ENCODE peak calls at places on chromosomes 2 and 18, in six cellular contexts. D, A, B, R, Y and Q are unnamed samples. For H3K4me1, the result is how much of the 10 kb centered on the place peaks cover.

GRCh38 chr18:25456284-25456683 is 104.3 kb upstream of the ZNF521 start:
- DNase-seq in D (no peak), A (no peak), B (no peak), R (no peak), Y (no peak), Q (no peak)

GRCh38 chr2:207530160-207531023 is 630 bp downstream of the CREB1 start:
- DNase-seq in D (peak), A (peak), B (no peak), R (peak), Y (peak), Q (peak)

GRCh38 chr18:56999823-57000222 is 147.1 kb upstream of the BOD1L2 start:
- DNase-seq in D (no peak), A (no peak), B (no peak), R (no peak), Y (no peak), Q (no peak)

GRCh38 chr2:8761529-8762164 is 75.8 kb downstream of the KIDINS220 start:
- DNase-seq in D (no peak), A (no peak), B (peak), R (peak), Y (no peak), Q (no peak)

GRCh38 chr2:205627085-205627484 is 55.2 kb upstream of the NRP2 start:
- DNase-seq in D (no peak), A (no peak), B (no peak), R (no peak), Y (no peak), Q (no peak)

GRCh38 chr2:240816584-240817495 is 3.2 kb downstream of the KIF1A start:
- DNase-seq in D (no peak), A (no peak), B (no peak), R (no peak), Y (no peak), Q (peak)

GRCh38 chr2:48248251-48248933 is 281.6 kb upstream of the STON1 start:
- DNase-seq in D (no peak), A (no peak), B (peak), R (peak), Y (no peak), Q (no peak)

GRCh38 chr2:237475704-237476107 is 11.3 kb upstream of the MLPH start:
- DNase-seq in D (peak), A (no peak), B (no peak), R (peak), Y (no peak), Q (no peak)

GRCh38 chr18:41378628-41379027 is 576.4 kb upstream of the PIK3C3 start:
- DNase-seq in D (no peak), A (no peak), B (no peak), R (peak), Y (no peak), Q (no peak)

GRCh38 chr2:188293601-188294482 is 2.2 kb downstream of the GULP1 start:
- DNase-seq in D (peak), A (peak), B (peak), R (peak), Y (peak), Q (peak)

GRCh38 chr18:35389095-35389618 is 12.0 kb upstream of the ZNF396 start:
- DNase-seq in D (no peak), A (no peak), B (no peak), R (no peak), Y (no peak), Q (no peak)

DNA sequence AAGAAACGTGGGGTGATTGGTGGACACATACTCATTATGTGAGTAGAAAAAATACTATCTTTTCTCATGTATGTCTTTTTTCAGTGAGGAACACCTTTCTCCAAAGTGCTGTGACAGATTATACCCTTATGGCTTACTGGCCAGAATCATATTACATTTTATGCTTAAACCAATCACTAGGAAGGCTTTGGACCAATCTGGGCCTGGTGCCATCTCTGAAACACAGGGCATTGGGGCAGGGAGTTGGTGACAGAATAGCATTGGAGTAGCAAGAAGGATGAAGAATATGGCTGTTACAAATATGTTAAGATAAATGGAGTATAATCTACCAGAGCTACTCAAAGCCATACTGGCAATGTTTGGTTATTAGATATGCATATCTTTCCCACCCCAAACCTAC is 10.2 kb downstream of the UGP2 start:
- DNase-seq in D (no peak), A (no peak), B (no peak), R (no peak), Y (no peak), Q (no peak)
- H3K4me3 ChIP-seq in D (no peak), A (no peak), B (no peak), R (no peak), Y (no peak), Q (no peak)

GRCh38 chr2:71936076-71937030 is 211.3 kb downstream of the CYP26B1 start:
- DNase-seq in D (no peak), A (no peak), B (no peak), R (no peak), Y (no peak), Q (no peak)

GRCh38 chr2:71934320-71934593 is 213.4 kb downstream of the CYP26B1 start:
- DNase-seq in D (no peak), A (no peak), B (no peak), R (no peak), Y (no peak), Q (no peak)

GRCh38 chr2:71933467-71934319 is 214.0 kb downstream of the CYP26B1 start:
- DNase-seq in D (no peak), A (no peak), B (peak), R (peak), Y (no peak), Q (no peak)

GRCh38 chr2:71935291-71935848 is 212.3 kb downstream of the CYP26B1 start:
- DNase-seq in D (peak), A (peak), B (no peak), R (no peak), Y (no peak), Q (peak)

GRCh38 chr2:71934595-71935263 is 212.9 kb downstream of the CYP26B1 start:
- DNase-seq in D (peak), A (peak), B (no peak), R (no peak), Y (no peak), Q (peak)
- H3K27ac ChIP-seq in D (no peak), A (peak), B (no peak), R (no peak), Y (no peak), Q (peak)

GRCh38 chr2:134225173-134225572 is 28.7 kb upstream of the MGAT5 start:
- DNase-seq in D (no peak), A (no peak), B (no peak), R (peak), Y (no peak), Q (no peak)

GRCh38 chr2:134220525-134220924 is 33.3 kb upstream of the MGAT5 start:
- DNase-seq in D (no peak), A (no peak), B (no peak), R (no peak), Y (no peak), Q (no peak)

GRCh38 chr2:134225841-134226240 is 28.0 kb upstream of the MGAT5 start:
- DNase-seq in D (no peak), A (no peak), B (no peak), R (no peak), Y (no peak), Q (no peak)

GRCh38 chr2:134226561-134226960 is 27.3 kb upstream of the MGAT5 start:
- DNase-seq in D (no peak), A (no peak), B (no peak), R (no peak), Y (no peak), Q (no peak)

DNA sequence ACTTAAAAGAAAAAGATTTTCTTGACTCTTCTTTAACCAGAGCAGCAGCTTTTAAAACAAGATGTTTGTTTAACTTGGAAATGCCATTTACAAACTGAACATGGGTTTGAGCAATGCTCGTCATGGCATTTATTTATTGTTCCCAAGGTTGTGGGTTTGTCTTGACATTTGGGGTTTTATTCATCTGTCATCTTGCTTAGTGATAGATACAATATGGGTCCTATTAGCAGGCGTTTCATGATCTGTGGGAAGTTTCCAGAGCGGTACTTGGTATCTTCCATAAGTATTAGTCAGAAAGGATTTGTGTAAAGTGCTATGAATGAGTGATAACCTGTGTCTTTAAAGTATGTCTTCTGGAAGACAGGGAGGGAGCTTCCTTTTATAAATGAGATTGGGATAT is 29.9 kb upstream of the MGAT5 start:
- DNase-seq in D (no peak), A (no peak), B (no peak), R (no peak), Y (no peak), Q (no peak)
- H3K4me1 ChIP-seq in D (under half), A (under half), B (under half), R (under half), Y (under half), Q (half or more)

GRCh38 chr18:36830141-36830495 is 1.2 kb downstream of the KIAA1328 start:
- DNase-seq in D (no peak), A (no peak), B (no peak), R (no peak), Y (no peak), Q (no peak)
- H3K4me3 ChIP-seq in D (no peak), A (peak), B (peak), R (peak), Y (peak), Q (peak)

DNA sequence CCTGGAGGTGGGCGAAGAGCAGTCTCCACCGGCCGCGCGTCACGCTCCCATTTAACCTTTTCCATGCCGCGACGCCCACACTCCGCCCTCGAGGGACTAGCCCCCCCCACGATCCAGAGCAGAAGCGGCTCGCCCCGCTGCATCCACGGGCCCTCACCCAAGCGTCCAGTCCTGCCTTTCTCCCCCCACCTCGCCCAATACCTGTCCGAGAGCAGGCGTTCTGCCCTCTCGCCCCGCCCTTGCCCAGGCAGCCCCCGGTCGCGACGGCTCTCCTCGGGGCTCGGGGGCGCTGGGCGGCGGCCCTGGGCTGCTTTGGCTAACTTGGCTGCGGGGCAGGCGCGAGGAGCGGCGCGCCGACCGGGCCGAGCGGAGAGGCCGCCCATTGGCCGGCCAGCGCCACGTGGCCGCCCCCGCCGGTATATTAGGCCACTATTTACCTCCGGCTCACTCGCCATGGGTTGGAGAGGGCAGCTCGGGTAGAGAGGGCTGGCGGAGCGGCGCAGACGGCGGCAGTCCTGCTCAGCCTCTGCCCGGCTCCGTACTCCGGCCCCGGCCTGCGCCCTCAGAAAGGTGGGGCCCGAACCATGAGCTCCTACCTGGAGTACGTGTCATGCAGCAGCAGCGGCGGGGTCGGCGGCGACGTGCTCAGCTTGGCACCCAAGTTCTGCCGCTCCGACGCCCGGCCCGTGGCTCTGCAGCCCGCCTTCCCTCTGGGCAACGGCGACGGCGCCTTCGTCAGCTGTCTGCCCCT is at the start of gene HOXD1:
- DNase-seq in D (peak), A (no peak), B (no peak), R (no peak), Y (no peak), Q (no peak)
- H3K27ac ChIP-seq in D (peak), A (no peak), B (no peak), R (no peak), Y (no peak), Q (no peak)

GRCh38 chr18:21262244-21262643 is 20.2 kb downstream of the GREB1L start:
- DNase-seq in D (no peak), A (no peak), B (no peak), R (no peak), Y (no peak), Q (no peak)
- H3K4me1 ChIP-seq in D (under half), A (under half), B (under half), R (under half), Y (under half), Q (under half)

GRCh38 chr2:11744631-11745394 is 1.6 kb upstream of the LPIN1 start:
- DNase-seq in D (peak), A (no peak), B (peak), R (no peak), Y (no peak), Q (peak)
- H3K4me3 ChIP-seq in D (no peak), A (peak), B (peak), R (peak), Y (no peak), Q (peak)

GRCh38 chr2:159066541-159067156 is 98.2 kb downstream of the TANC1 start:
- DNase-seq in D (no peak), A (no peak), B (no peak), R (peak), Y (no peak), Q (no peak)

GRCh38 chr2:159065313-159065712 is 96.9 kb downstream of the TANC1 start:
- DNase-seq in D (no peak), A (no peak), B (no peak), R (no peak), Y (no peak), Q (no peak)

GRCh38 chr2:159063677-159064076 is 95.2 kb downstream of the TANC1 start:
- DNase-seq in D (no peak), A (no peak), B (no peak), R (no peak), Y (no peak), Q (no peak)

GRCh38 chr2:159064446-159065301 is 96.2 kb downstream of the TANC1 start:
- DNase-seq in D (no peak), A (no peak), B (no peak), R (peak), Y (no peak), Q (no peak)

DNA sequence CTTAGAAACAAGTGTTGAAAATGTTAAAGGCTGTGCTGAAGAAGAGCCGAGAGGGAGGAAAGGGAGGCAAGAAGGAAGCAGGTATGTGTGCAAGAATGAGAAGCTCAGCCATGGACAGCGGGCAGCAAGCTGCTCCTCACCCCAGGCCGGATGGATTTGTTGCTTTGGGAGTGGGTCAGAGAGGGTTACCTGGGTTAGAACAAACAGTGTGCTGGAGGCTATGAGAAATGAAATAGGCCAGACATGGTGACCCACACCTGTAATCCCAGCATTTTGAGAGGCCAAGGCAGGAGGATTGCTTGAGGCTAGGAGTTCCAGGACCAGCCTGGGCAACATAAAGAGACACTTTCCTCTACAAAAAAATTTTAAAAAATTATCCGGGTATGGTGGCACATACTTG is 97.5 kb downstream of the TANC1 start:
- DNase-seq in D (no peak), A (no peak), B (no peak), R (no peak), Y (no peak), Q (no peak)
- H3K27ac ChIP-seq in D (peak), A (no peak), B (no peak), R (peak), Y (no peak), Q (peak)